ENCODE peak calls at places on chromosomes 7 and 10, in six cellular contexts. One of them, this sample, is unnamed.

GRCh38 chr10:110993024-110993693 is 73.8 kb downstream of the SHOC2 start:
- DNase-seq in hepatocyte: no peak
- DNase-seq in Peyer's patch: no peak
- DNase-seq in fibroblast of lung: peak; percentile 94
- DNase-seq in lung: no peak
- DNase-seq in PC-3: peak; percentile 64
- DNase-seq in this sample: no peak

GRCh38 chr7:26151953-26152781 is at the start of gene NFE2L3:
- DNase-seq in hepatocyte: peak; percentile 89
- DNase-seq in fibroblast of lung: peak; percentile 64
- DNase-seq in lung: peak; percentile 81
- DNase-seq in Peyer's patch: peak; percentile 95
- DNase-seq in PC-3: peak; percentile 87
- DNase-seq in this sample: peak; percentile 78

GRCh38 chr7:82572195-82572880 is 128.8 kb upstream of the CACNA2D1 start:
- DNase-seq in fibroblast of lung: peak; percentile 72
- DNase-seq in PC-3: peak; percentile 86
- DNase-seq in Peyer's patch: peak; percentile 91
- DNase-seq in lung: peak; percentile 86
- DNase-seq in hepatocyte: peak; percentile 90
- DNase-seq in this sample: peak; percentile 41

GRCh38 chr10:33927347-33927746 is 592.9 kb upstream of the NRP1 start:
- DNase-seq in hepatocyte: no peak
- DNase-seq in PC-3: no peak
- DNase-seq in lung: no peak
- DNase-seq in Peyer's patch: no peak
- DNase-seq in fibroblast of lung: peak; percentile 47
- DNase-seq in this sample: no peak

GRCh38 chr7:73425356-73425983 is 8.1 kb upstream of the FZD9 start:
- DNase-seq in fibroblast of lung: no peak
- DNase-seq in PC-3: no peak
- DNase-seq in Peyer's patch: no peak
- DNase-seq in lung: no peak
- DNase-seq in hepatocyte: no peak
- DNase-seq in this sample: no peak

GRCh38 chr10:42985436-42986316 is 91.2 kb upstream of the RET start:
- DNase-seq in lung: no peak
- DNase-seq in PC-3: no peak
- DNase-seq in Peyer's patch: peak; percentile 38
- DNase-seq in hepatocyte: no peak
- DNase-seq in fibroblast of lung: no peak
- DNase-seq in this sample: no peak

GRCh38 chr10:16652154-16652553 is 130.5 kb upstream of the C1QL3 start:
- DNase-seq in lung: no peak
- DNase-seq in hepatocyte: no peak
- DNase-seq in PC-3: no peak
- DNase-seq in Peyer's patch: no peak
- DNase-seq in fibroblast of lung: peak; percentile 49
- DNase-seq in this sample: no peak

GRCh38 chr10:36469585-36469984 is 655.8 kb upstream of the ANKRD30A start:
- DNase-seq in hepatocyte: no peak
- DNase-seq in Peyer's patch: no peak
- DNase-seq in PC-3: peak; percentile 96
- DNase-seq in fibroblast of lung: peak; percentile 75
- DNase-seq in lung: no peak
- DNase-seq in this sample: no peak

GRCh38 chr10:77201135-77202111 is 436.2 kb downstream of the KCNMA1 start:
- DNase-seq in hepatocyte: no peak
- DNase-seq in lung: no peak
- DNase-seq in fibroblast of lung: no peak
- DNase-seq in PC-3: no peak
- DNase-seq in Peyer's patch: no peak
- DNase-seq in this sample: no peak

GRCh38 chr7:129169171-129169643 is 19.2 kb upstream of the SMO start:
- DNase-seq in Peyer's patch: peak; percentile 68
- DNase-seq in PC-3: no peak
- DNase-seq in lung: no peak
- DNase-seq in fibroblast of lung: peak; percentile 53
- DNase-seq in hepatocyte: peak; percentile 70
- DNase-seq in this sample: peak; percentile 16

GRCh38 chr10:78579995-78580394 is 488.8 kb upstream of the ZMIZ1 start:
- DNase-seq in hepatocyte: no peak
- DNase-seq in fibroblast of lung: peak; percentile 82
- DNase-seq in Peyer's patch: no peak
- DNase-seq in PC-3: peak; percentile 51
- DNase-seq in lung: no peak
- DNase-seq in this sample: no peak

GRCh38 chr7:113087278-113087998 is 811 bp upstream of the GPR85 start:
- DNase-seq in fibroblast of lung: peak; percentile 93
- DNase-seq in lung: no peak
- DNase-seq in PC-3: peak; percentile 16
- DNase-seq in hepatocyte: peak; percentile 41
- DNase-seq in Peyer's patch: no peak
- DNase-seq in this sample: no peak

GRCh38 chr7:130152270-130153141 is 52.7 kb downstream of the TMEM209 start:
- DNase-seq in lung: no peak
- DNase-seq in Peyer's patch: no peak
- DNase-seq in hepatocyte: no peak
- DNase-seq in fibroblast of lung: peak; percentile 61
- DNase-seq in PC-3: no peak
- DNase-seq in this sample: no peak

GRCh38 chr10:88110822-88111221 is 247.4 kb downstream of the PTEN start:
- DNase-seq in Peyer's patch: no peak
- DNase-seq in fibroblast of lung: no peak
- DNase-seq in hepatocyte: no peak
- DNase-seq in lung: no peak
- DNase-seq in PC-3: no peak
- DNase-seq in this sample: no peak

GRCh38 chr10:29859521-29860130 is 199.8 kb downstream of the JCAD start:
- DNase-seq in fibroblast of lung: peak; percentile 87
- DNase-seq in lung: no peak
- DNase-seq in PC-3: peak; percentile 81
- DNase-seq in Peyer's patch: no peak
- DNase-seq in hepatocyte: no peak
- DNase-seq in this sample: no peak

GRCh38 chr10:22684707-22685106 is 29.7 kb downstream of the PIP4K2A start:
- DNase-seq in fibroblast of lung: no peak
- DNase-seq in hepatocyte: no peak
- DNase-seq in PC-3: peak; percentile 11
- DNase-seq in lung: no peak
- DNase-seq in Peyer's patch: no peak
- DNase-seq in this sample: no peak

GRCh38 chr7:97043281-97043680 is 18.6 kb upstream of the DLX5 start:
- DNase-seq in hepatocyte: no peak
- DNase-seq in lung: no peak
- DNase-seq in fibroblast of lung: no peak
- DNase-seq in Peyer's patch: no peak
- DNase-seq in PC-3: peak; percentile 54
- DNase-seq in this sample: no peak

GRCh38 chr10:50335397-50335796 is 84.1 kb upstream of the ASAH2 start:
- DNase-seq in PC-3: no peak
- DNase-seq in hepatocyte: no peak
- DNase-seq in Peyer's patch: no peak
- DNase-seq in fibroblast of lung: no peak
- DNase-seq in lung: no peak
- DNase-seq in this sample: no peak

GRCh38 chr7:112596260-112596659 is 115.5 kb downstream of the LSMEM1 start:
- DNase-seq in lung: no peak
- DNase-seq in fibroblast of lung: peak; percentile 37
- DNase-seq in Peyer's patch: no peak
- DNase-seq in hepatocyte: no peak
- DNase-seq in PC-3: no peak
- DNase-seq in this sample: no peak

GRCh38 chr7:50596484-50596883 is 31.3 kb upstream of the DDC start:
- DNase-seq in lung: no peak
- DNase-seq in PC-3: no peak
- DNase-seq in fibroblast of lung: no peak
- DNase-seq in Peyer's patch: no peak
- DNase-seq in hepatocyte: no peak
- DNase-seq in this sample: no peak

GRCh38 chr7:50594136-50594535 is 28.9 kb upstream of the DDC start:
- DNase-seq in hepatocyte: no peak
- DNase-seq in fibroblast of lung: no peak
- DNase-seq in lung: no peak
- DNase-seq in Peyer's patch: no peak
- DNase-seq in PC-3: no peak
- DNase-seq in this sample: no peak

GRCh38 chr7:50592940-50593339 is 27.7 kb upstream of the DDC start:
- DNase-seq in PC-3: no peak
- DNase-seq in hepatocyte: no peak
- DNase-seq in lung: no peak
- DNase-seq in fibroblast of lung: no peak
- DNase-seq in Peyer's patch: no peak
- DNase-seq in this sample: no peak

GRCh38 chr7:50594734-50595537 is 29.7 kb upstream of the DDC start:
- DNase-seq in PC-3: no peak
- DNase-seq in Peyer's patch: no peak
- DNase-seq in fibroblast of lung: no peak
- DNase-seq in lung: no peak
- DNase-seq in hepatocyte: no peak
- DNase-seq in this sample: no peak

DNA sequence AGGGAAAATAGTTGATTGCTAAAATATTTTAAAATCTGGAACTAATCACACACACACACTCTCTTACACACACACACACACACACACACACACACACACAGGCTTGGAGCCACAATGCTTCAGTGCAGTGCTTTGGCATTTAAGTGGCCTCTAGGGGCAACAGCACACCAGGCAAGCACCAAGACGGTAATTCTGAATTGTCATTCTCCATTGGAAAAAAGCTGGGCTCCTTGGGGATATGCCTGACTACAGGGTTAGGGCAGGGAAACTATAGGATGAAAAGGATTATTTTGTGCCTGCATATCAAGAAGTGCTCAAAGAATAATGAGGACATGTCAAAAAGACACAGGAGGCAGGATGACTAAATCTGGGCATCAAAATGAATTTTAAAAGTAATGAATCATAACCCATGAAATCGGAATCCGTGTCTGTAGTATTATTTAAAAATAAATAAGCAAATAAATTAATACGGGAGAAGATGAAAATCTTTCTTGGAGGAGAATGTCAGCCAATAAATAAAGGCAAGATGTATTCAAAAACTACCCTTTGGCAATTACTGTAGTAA is 30.4 kb upstream of the DDC start:
- DNase-seq in Peyer's patch: peak; percentile 57
- DNase-seq in fibroblast of lung: peak; percentile 54
- DNase-seq in PC-3: peak; percentile 52
- DNase-seq in lung: no peak
- DNase-seq in hepatocyte: peak; percentile 37
- DNase-seq in this sample: peak; percentile 7
- H3K4me3 ChIP-seq in Peyer's patch: no peak overlapping the region
- H3K4me3 ChIP-seq in fibroblast of lung: no peak overlapping the region
- H3K4me3 ChIP-seq in PC-3: no peak overlapping the region
- H3K4me3 ChIP-seq in lung: no peak overlapping the region
- H3K4me3 ChIP-seq in hepatocyte: no peak overlapping the region
- H3K4me3 ChIP-seq in this sample: no peak overlapping the region

GRCh38 chr10:3874988-3875841 is 90.2 kb upstream of the KLF6 start:
- DNase-seq in fibroblast of lung: no peak
- DNase-seq in Peyer's patch: peak; percentile 73
- DNase-seq in hepatocyte: no peak
- DNase-seq in PC-3: no peak
- DNase-seq in lung: no peak
- DNase-seq in this sample: peak; percentile 72
- H3K27ac ChIP-seq in fibroblast of lung: no peak overlapping the region
- H3K27ac ChIP-seq in Peyer's patch: peak overlapping the region; percentile 62
- H3K27ac ChIP-seq in hepatocyte: no peak overlapping the region
- H3K27ac ChIP-seq in PC-3: no peak overlapping the region
- H3K27ac ChIP-seq in lung: peak overlapping the region; percentile 67
- H3K27ac ChIP-seq in this sample: peak overlapping the region; percentile 91

GRCh38 chr7:19094971-19095370 is 22.5 kb downstream of the TWIST1 start:
- DNase-seq in Peyer's patch: no peak
- DNase-seq in hepatocyte: no peak
- DNase-seq in fibroblast of lung: no peak
- DNase-seq in PC-3: no peak
- DNase-seq in lung: no peak
- DNase-seq in this sample: no peak

GRCh38 chr7:19089378-19089777 is 28.1 kb downstream of the TWIST1 start:
- DNase-seq in PC-3: no peak
- DNase-seq in lung: no peak
- DNase-seq in Peyer's patch: no peak
- DNase-seq in hepatocyte: no peak
- DNase-seq in fibroblast of lung: no peak
- DNase-seq in this sample: no peak

GRCh38 chr7:19095461-19095860 is 22.0 kb downstream of the TWIST1 start:
- DNase-seq in Peyer's patch: no peak
- DNase-seq in PC-3: no peak
- DNase-seq in hepatocyte: no peak
- DNase-seq in lung: no peak
- DNase-seq in fibroblast of lung: no peak
- DNase-seq in this sample: no peak

GRCh38 chr7:19091871-19092270 is 25.6 kb downstream of the TWIST1 start:
- DNase-seq in fibroblast of lung: no peak
- DNase-seq in hepatocyte: no peak
- DNase-seq in lung: no peak
- DNase-seq in PC-3: no peak
- DNase-seq in Peyer's patch: no peak
- DNase-seq in this sample: no peak

GRCh38 chr7:19090526-19090925 is 26.9 kb downstream of the TWIST1 start:
- DNase-seq in Peyer's patch: no peak
- DNase-seq in fibroblast of lung: no peak
- DNase-seq in PC-3: no peak
- DNase-seq in hepatocyte: no peak
- DNase-seq in lung: no peak
- DNase-seq in this sample: no peak
- H3K4me3 ChIP-seq in Peyer's patch: no peak overlapping the region
- H3K4me3 ChIP-seq in fibroblast of lung: no peak overlapping the region
- H3K4me3 ChIP-seq in PC-3: no peak overlapping the region
- H3K4me3 ChIP-seq in hepatocyte: no peak overlapping the region
- H3K4me3 ChIP-seq in lung: no peak overlapping the region
- H3K4me3 ChIP-seq in this sample: no peak overlapping the region

GRCh38 chr7:116571037-116571436 is 46.2 kb downstream of the CAV1 start:
- DNase-seq in fibroblast of lung: peak; percentile 91
- DNase-seq in lung: no peak
- DNase-seq in PC-3: peak; percentile 75
- DNase-seq in Peyer's patch: no peak
- DNase-seq in hepatocyte: no peak
- DNase-seq in this sample: no peak
- H3K27ac ChIP-seq in fibroblast of lung: peak overlapping the region; percentile 65
- H3K27ac ChIP-seq in lung: no peak overlapping the region
- H3K27ac ChIP-seq in PC-3: peak overlapping the region; percentile 71
- H3K27ac ChIP-seq in Peyer's patch: no peak overlapping the region
- H3K27ac ChIP-seq in hepatocyte: no peak overlapping the region
- H3K27ac ChIP-seq in this sample: no peak overlapping the region

DNA sequence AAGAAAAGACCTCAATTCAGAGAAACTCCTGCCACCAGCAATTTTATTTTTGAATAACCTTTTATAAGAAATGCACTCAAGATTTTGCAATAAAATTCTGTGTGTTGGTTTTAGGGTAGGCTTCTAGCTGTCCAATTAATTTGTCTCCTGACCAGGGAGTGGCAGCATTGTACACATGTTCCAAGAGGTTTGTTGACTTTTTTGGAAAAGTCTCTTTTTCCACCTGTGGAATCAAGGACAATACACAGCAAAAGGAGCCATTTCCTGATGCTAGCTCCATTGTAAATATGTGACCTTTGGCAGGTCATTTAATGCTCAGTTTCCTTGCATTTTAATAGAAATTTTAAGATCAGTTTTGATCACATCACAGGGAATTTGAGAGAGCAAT is 1.8 kb downstream of the GIMAP5 start:
- DNase-seq in PC-3: no peak
- DNase-seq in lung: no peak
- DNase-seq in fibroblast of lung: no peak
- DNase-seq in hepatocyte: no peak
- DNase-seq in Peyer's patch: no peak
- DNase-seq in this sample: no peak
- H3K4me3 ChIP-seq in PC-3: no peak overlapping the region
- H3K4me3 ChIP-seq in lung: no peak overlapping the region
- H3K4me3 ChIP-seq in fibroblast of lung: no peak overlapping the region
- H3K4me3 ChIP-seq in hepatocyte: no peak overlapping the region
- H3K4me3 ChIP-seq in Peyer's patch: peak overlapping the region; percentile 56
- H3K4me3 ChIP-seq in this sample: peak overlapping the region; percentile 97

GRCh38 chr7:90713628-90714027 is 117.5 kb downstream of the CDK14 start:
- DNase-seq in fibroblast of lung: no peak
- DNase-seq in Peyer's patch: no peak
- DNase-seq in PC-3: no peak
- DNase-seq in hepatocyte: no peak
- DNase-seq in lung: no peak
- DNase-seq in this sample: no peak
- H3K27ac ChIP-seq in fibroblast of lung: no peak overlapping the region
- H3K27ac ChIP-seq in Peyer's patch: no peak overlapping the region
- H3K27ac ChIP-seq in PC-3: no peak overlapping the region
- H3K27ac ChIP-seq in hepatocyte: no peak overlapping the region
- H3K27ac ChIP-seq in lung: no peak overlapping the region
- H3K27ac ChIP-seq in this sample: no peak overlapping the region

This sample was measured in CD8-positive, alpha-beta memory T cell.